ENCODE peak calls at places on chromosome 18, in seven cellular contexts. M is tibial nerve, W is MCF 10A, B is tibial artery, R is bronchial epithelial cell, E is AG09319, A is K562. Z is an unnamed sample.

GRCh38 chr18:8763611-8764010 is 58.3 kb downstream of the MTCL1 start:
- DNase-seq in E (no peak), W (no peak), A (no peak), B (no peak), R (no peak), M (no peak), Z (no peak)

GRCh38 chr18:72107647-72108046 is 436.5 kb downstream of the CBLN2 start:
- DNase-seq in B (no peak), A (no peak), R (no peak), W (peak), E (no peak), M (no peak), Z (no peak)

GRCh38 chr18:69787825-69788547 is 159.7 kb downstream of the CD226 start:
- DNase-seq in R (peak), M (no peak), B (no peak), A (no peak), E (peak), W (peak), Z (no peak)

GRCh38 chr18:22344908-22345670 is 72.6 kb downstream of the CTAGE1 start:
- DNase-seq in A (no peak), M (no peak), B (no peak), E (no peak), W (no peak), R (no peak), Z (no peak)

GRCh38 chr18:74275736-74276135 is 16.0 kb downstream of the CYB5A start:
- DNase-seq in B (no peak), M (no peak), E (no peak), W (no peak), R (no peak), A (no peak), Z (no peak)

GRCh38 chr18:67265464-67266245 is 250.9 kb downstream of the DSEL start:
- DNase-seq in R (peak), E (peak), A (no peak), W (peak), M (no peak), B (no peak), Z (no peak)

GRCh38 chr18:24016643-24017042 is 2.1 kb downstream of the TTC39C start:
- DNase-seq in W (no peak), E (no peak), R (peak), A (no peak), B (no peak), M (no peak), Z (no peak)

GRCh38 chr18:74832381-74832780 is 234.7 kb downstream of the ZNF407 start:
- DNase-seq in R (peak), M (no peak), W (no peak), E (no peak), A (no peak), B (no peak), Z (no peak)

GRCh38 chr18:79578396-79579260 is 101.0 kb upstream of the CTDP1 start:
- DNase-seq in M (no peak), W (no peak), R (no peak), E (no peak), B (no peak), A (no peak), Z (peak)

GRCh38 chr18:27959101-27959500 is 217.8 kb downstream of the CDH2 start:
- DNase-seq in M (no peak), R (no peak), W (no peak), B (no peak), E (no peak), A (no peak), Z (no peak)

GRCh38 chr18:1663879-1664705 is 759.4 kb downstream of the ADCYAP1 start:
- DNase-seq in W (peak), A (peak), R (no peak), M (peak), B (peak), E (no peak), Z (peak)

GRCh38 chr18:35024965-35025364 is 16.2 kb upstream of the MAPRE2 start:
- DNase-seq in E (peak), B (peak), W (peak), M (peak), R (peak), A (no peak), Z (no peak)

GRCh38 chr18:59419386-59419785 is 60.3 kb upstream of the LMAN1 start:
- DNase-seq in W (peak), A (no peak), R (no peak), M (no peak), E (peak), B (no peak), Z (no peak)

GRCh38 chr18:44682181-44682870 is 1.6 kb downstream of the SETBP1 start:
- DNase-seq in W (no peak), R (peak), B (peak), A (no peak), M (peak), E (no peak), Z (no peak)

GRCh38 chr18:8800445-8800844 is 95.1 kb downstream of the MTCL1 start:
- DNase-seq in A (no peak), E (peak), W (peak), M (no peak), R (peak), B (no peak), Z (no peak)

GRCh38 chr18:78875268-78875997 is 104.2 kb upstream of the SALL3 start:
- DNase-seq in A (peak), E (no peak), W (peak), M (peak), R (no peak), B (no peak), Z (no peak)

GRCh38 chr18:79402977-79403722 is 7.4 kb downstream of the NFATC1 start:
- DNase-seq in M (peak), R (no peak), A (no peak), B (peak), W (peak), E (no peak), Z (no peak)

GRCh38 chr18:22378672-22379282 is 38.9 kb downstream of the CTAGE1 start:
- DNase-seq in B (peak), R (peak), A (peak), E (no peak), M (no peak), W (peak), Z (no peak)

GRCh38 chr18:78861706-78862105 is 117.9 kb upstream of the SALL3 start:
- DNase-seq in M (no peak), A (no peak), E (no peak), B (no peak), W (no peak), R (no peak), Z (no peak)

GRCh38 chr18:24176727-24177416 is 38.0 kb downstream of the CABYR start:
- DNase-seq in W (peak), E (peak), B (peak), M (peak), A (peak), R (peak), Z (peak)

GRCh38 chr18:72542993-72543361 is 1.2 kb downstream of the CBLN2 start:
- DNase-seq in A (no peak), E (no peak), M (no peak), W (no peak), B (no peak), R (no peak), Z (no peak)

GRCh38 chr18:55982992-55983391 is 395.0 kb upstream of the TCF4 start:
- DNase-seq in M (no peak), R (peak), E (no peak), B (no peak), A (peak), W (no peak), Z (no peak)

GRCh38 chr18:78319934-78320333 is 659.7 kb upstream of the SALL3 start:
- DNase-seq in A (no peak), M (no peak), R (no peak), W (no peak), B (no peak), E (no peak), Z (no peak)

GRCh38 chr18:79317718-79318117 is 78.0 kb upstream of the NFATC1 start:
- DNase-seq in M (no peak), E (no peak), R (no peak), A (no peak), B (no peak), W (no peak), Z (no peak)

GRCh38 chr18:54672846-54673475 is 81.9 kb downstream of the DYNAP start:
- DNase-seq in A (no peak), B (no peak), M (no peak), R (peak), E (no peak), W (no peak), Z (no peak)

GRCh38 chr18:44801796-44802195 is 121.1 kb downstream of the SETBP1 start:
- DNase-seq in W (no peak), E (no peak), A (no peak), B (no peak), R (no peak), M (no peak), Z (no peak)

GRCh38 chr18:23949863-23950262 is 64.7 kb upstream of the TTC39C start:
- DNase-seq in B (no peak), W (no peak), A (no peak), R (no peak), M (no peak), E (no peak), Z (no peak)

GRCh38 chr18:3948958-3949357 is 499.0 kb downstream of the TGIF1 start:
- DNase-seq in W (no peak), A (no peak), E (no peak), M (no peak), R (no peak), B (no peak), Z (no peak)

GRCh38 chr18:74273394-74273793 is 18.4 kb downstream of the CYB5A start:
- DNase-seq in W (no peak), M (no peak), A (no peak), B (no peak), R (no peak), E (no peak), Z (no peak)

GRCh38 chr18:14940738-14941137 is 192.8 kb downstream of the ANKRD30B start:
- DNase-seq in B (no peak), A (no peak), M (no peak), E (no peak), W (no peak), R (no peak), Z (no peak)

GRCh38 chr18:32049393-32050161 is 31.0 kb downstream of the RNF125 start:
- DNase-seq in R (peak), E (no peak), B (peak), A (no peak), M (peak), W (no peak), Z (no peak)

GRCh38 chr18:55694291-55694690 is 106.3 kb upstream of the TCF4 start:
- DNase-seq in B (no peak), W (peak), E (no peak), A (no peak), M (no peak), R (peak), Z (no peak)

GRCh38 chr18:22563098-22563707 is 145.5 kb upstream of the CTAGE1 start:
- DNase-seq in E (peak), M (peak), W (peak), B (peak), R (peak), A (peak), Z (no peak)

GRCh38 chr18:31274915-31275314 is 43.0 kb upstream of the DSG1 start:
- DNase-seq in M (peak), A (no peak), R (peak), B (peak), W (peak), E (no peak), Z (no peak)

GRCh38 chr18:33835419-33835818 is 257.4 kb downstream of the ASXL3 start:
- DNase-seq in A (no peak), W (no peak), E (no peak), B (no peak), R (no peak), M (no peak), Z (no peak)

GRCh38 chr18:64271264-64271663 is 122.4 kb upstream of the LINC00305 start:
- DNase-seq in M (no peak), R (no peak), E (no peak), B (no peak), W (no peak), A (no peak), Z (no peak)

GRCh38 chr18:8675057-8675456 is 30.3 kb upstream of the MTCL1 start:
- DNase-seq in E (no peak), W (no peak), R (no peak), A (no peak), B (no peak), M (no peak), Z (no peak)

DNA sequence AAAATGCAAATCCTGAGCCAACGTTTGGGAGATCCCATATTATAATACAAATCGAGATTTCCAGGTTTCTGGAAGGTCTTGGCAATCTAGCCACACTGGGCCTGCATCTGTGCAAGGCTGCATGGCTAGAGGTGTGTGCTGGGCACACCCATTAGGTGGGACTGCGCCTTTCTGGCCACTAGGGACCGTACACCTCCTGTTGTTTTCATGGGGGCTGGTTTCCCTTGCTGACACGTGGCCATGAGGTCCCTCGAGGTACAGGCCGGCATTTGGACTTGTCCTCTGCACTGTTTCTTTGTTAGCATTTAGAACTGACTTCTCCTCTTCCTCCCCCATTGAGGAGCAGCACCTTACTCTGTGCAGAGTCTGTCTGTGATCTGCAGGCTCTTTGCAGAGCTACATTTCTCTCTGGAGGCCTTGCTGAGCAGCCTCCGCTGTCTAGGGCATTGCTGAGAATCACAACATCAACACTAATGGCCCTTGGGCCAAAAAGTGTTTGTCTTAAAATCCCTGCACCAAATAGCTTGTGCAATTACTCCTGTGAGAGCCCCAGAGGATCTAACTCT is 131.2 kb downstream of the NEDD4L start:
- DNase-seq in E (no peak), W (no peak), R (no peak), A (peak), M (no peak), B (no peak), Z (no peak)
- TF ChIP-seq CTCF in E (no peak), W (no peak), R (no peak), A (peak), M (no peak), B (no peak), Z (no peak)

GRCh38 chr18:39260565-39260964 is 1695.0 kb upstream of the CELF4 start:
- DNase-seq in W (no peak), E (no peak), B (no peak), A (no peak), R (no peak), M (no peak), Z (no peak)
- TF ChIP-seq CTCF in W (no peak), E (no peak), B (no peak), A (no peak), R (no peak), M (no peak), Z (no peak)

DNA sequence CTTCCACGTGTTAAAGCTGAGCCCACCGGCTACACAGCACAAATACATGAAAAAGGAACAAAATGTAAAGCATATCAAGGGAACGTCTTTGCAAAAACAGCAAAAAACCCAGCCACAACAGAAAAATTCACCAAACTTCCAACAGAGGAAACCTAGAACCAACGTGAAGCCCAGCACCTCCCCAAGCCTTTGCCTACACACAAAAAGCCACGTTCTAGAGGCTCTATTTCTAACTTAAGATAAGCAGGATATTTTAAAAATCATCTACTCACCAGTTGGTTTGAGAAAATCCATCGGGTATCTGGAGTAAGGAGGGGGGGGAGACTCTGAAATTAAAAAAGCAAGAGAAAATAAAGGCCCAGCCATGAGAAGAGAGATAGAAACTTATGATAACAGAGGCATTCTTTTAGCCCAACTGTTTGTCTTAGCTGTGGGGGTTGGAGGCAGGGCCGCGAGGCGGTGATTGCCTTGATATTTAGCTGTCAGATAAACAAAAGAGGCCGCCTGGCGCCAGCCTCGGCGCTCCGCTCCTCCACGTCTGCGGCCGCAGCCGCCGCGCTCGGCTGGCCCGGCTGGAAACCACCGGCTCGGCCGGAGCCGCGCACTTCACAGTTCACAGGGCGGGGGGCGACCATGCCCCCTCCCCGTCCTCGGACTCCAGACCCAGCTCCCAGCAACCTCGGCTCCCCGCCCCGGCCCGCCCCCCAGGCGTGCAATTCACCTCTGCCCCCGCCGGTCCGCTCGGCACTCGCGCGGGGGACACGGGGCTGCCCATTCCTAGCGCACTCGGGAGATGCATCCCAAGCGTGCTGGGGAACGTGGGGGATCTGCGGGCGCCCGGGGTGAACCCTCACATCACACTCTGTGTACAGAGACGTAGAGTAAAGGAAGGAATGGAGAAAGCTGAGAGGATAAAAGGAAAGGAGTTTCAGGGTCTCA is 2.4 kb downstream of the SMAD7 start:
- DNase-seq in E (peak), B (no peak), A (peak), W (peak), R (no peak), M (no peak), Z (no peak)
- TF ChIP-seq CTCF in E (no peak), B (no peak), A (no peak), W (no peak), R (no peak), M (no peak), Z (no peak)

DNA sequence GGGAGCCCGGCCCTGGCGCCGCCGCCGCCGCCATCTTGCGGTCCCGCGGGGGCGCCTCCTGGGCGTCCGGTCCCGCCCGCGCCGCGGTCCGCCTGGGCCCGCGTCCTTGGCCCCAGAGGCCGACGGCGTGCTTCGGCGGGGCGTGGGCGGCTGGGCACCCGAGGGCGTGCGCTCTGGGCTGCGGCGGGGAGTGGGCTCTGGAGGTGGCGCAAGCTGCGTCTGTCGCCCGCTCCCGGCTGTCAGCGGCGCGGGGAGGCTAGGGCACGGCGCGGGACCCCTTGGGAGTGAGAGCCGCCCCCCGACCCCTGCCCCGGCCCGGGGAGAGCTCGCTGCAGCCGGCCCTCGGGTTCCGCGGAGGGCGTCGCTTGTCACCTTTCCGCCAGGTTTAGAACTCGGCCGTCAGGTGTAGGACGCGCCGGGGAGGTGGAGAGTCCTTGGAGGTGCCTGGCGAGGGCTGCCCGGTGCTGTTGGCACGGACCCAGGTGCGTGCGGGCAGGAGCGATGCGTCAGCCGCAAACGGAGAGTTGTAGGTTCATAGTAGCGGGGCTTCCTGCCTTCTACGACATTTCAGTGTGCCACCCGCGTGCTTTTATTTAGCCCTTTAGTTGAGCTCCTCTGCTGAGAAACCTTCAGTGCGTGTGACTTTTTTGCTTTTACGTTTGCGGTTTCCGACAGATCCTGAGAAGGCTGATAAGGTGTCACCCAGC is 921 bp downstream of the VAPA start:
- DNase-seq in M (peak), A (peak), R (peak), B (peak), E (peak), W (peak), Z (peak)
- TF ChIP-seq CTCF in M (no peak), A (no peak), R (no peak), B (no peak), E (no peak), W (no peak), Z (no peak)

DNA sequence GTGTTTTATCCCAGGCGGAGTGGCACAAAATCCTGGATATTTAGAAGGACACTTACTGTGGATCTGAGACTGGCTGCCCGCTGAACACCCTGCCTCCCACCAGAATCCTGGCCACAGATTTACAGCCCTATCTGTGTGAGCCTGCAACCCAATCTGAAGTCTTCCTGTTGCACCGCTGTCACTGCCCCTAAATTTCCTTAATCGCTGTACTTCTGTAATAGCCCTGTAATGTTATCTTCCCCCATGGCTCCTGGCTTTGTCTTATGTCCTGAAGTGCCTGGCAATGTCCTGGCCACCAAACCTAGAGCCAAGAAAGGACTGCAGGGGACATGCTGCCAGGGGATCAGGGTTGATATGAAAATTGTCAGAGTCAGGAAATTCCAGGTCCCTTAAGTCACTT is 52.7 kb downstream of the FHOD3 start:
- DNase-seq in R (no peak), E (no peak), B (no peak), W (no peak), A (no peak), M (no peak), Z (no peak)
- TF ChIP-seq CTCF in R (no peak), E (no peak), B (no peak), W (no peak), A (no peak), M (no peak), Z (no peak)

GRCh38 chr18:77059294-77059916 is 73.2 kb downstream of the MBP start:
- DNase-seq in M (peak), R (peak), W (peak), E (no peak), A (peak), B (peak), Z (no peak)
- TF ChIP-seq CTCF in M (peak), R (peak), W (peak), E (peak), A (peak), B (peak), Z (no peak)

Z was measured in omental fat pad.